ENCODE peak calls at places on chromosomes 7 and 10, in five cellular contexts. D is H1, L is A549, V is SK-N-SH, C is HCT116. G is an unnamed sample.

GRCh38 chr7:78129865-78130264 is 331.3 kb downstream of the PHTF2 start:
- DNase-seq in D (no peak), L (no peak), V (no peak), C (no peak), G (no peak)

GRCh38 chr7:30896783-30897617 is 14.7 kb upstream of the AQP1 start:
- DNase-seq in D (no peak), L (no peak), V (no peak), C (no peak), G (no peak)

GRCh38 chr10:123100030-123100762 is 35.6 kb upstream of the HMX3 start:
- DNase-seq in D (no peak), L (peak), V (no peak), C (no peak), G (peak)

GRCh38 chr10:34194259-34194658 is 620.8 kb downstream of the PARD3 start:
- DNase-seq in D (no peak), L (no peak), V (peak), C (no peak), G (peak)

GRCh38 chr10:3452683-3453388 is 280.3 kb upstream of the PITRM1 start:
- DNase-seq in D (no peak), L (no peak), V (no peak), C (no peak), G (peak)

GRCh38 chr7:139853576-139854511 is 24.8 kb downstream of the TBXAS1 start:
- DNase-seq in D (no peak), L (no peak), V (no peak), C (no peak), G (peak)

GRCh38 chr10:52056296-52056695 is 257.8 kb upstream of the DKK1 start:
- DNase-seq in D (no peak), L (no peak), V (no peak), C (no peak), G (no peak)

GRCh38 chr7:100430450-100431285 is 1.0 kb downstream of the MEPCE start:
- DNase-seq in D (no peak), L (no peak), V (peak), C (no peak), G (peak)

GRCh38 chr7:39530996-39531395 is 35.2 kb upstream of the YAE1 start:
- DNase-seq in D (no peak), L (no peak), V (no peak), C (no peak), G (no peak)

GRCh38 chr7:92135490-92135889 is 1.2 kb upstream of the CYP51A1 start:
- DNase-seq in D (no peak), L (no peak), V (no peak), C (no peak), G (no peak)

GRCh38 chr7:4973728-4974198 is 14.8 kb upstream of the MMD2 start:
- DNase-seq in D (peak), L (peak), V (peak), C (peak), G (peak)
- TF ChIP-seq RAD21 in D (peak), L (peak), V (peak), C (peak), G (peak)

GRCh38 chr10:132696728-132697567 is 89.0 kb downstream of the NKX6-2 start:
- DNase-seq in D (no peak), L (no peak), V (no peak), C (no peak), G (no peak)
- TF ChIP-seq RAD21 in D (no peak), L (no peak), V (no peak), C (no peak), G (no peak)

GRCh38 chr10:24501312-24501711 is 222.4 kb downstream of the ARHGAP21 start:
- DNase-seq in D (no peak), L (no peak), V (no peak), C (no peak), G (no peak)

GRCh38 chr10:24503627-24504320 is 219.9 kb downstream of the ARHGAP21 start:
- DNase-seq in D (peak), L (peak), V (peak), C (peak), G (peak)

GRCh38 chr10:24505759-24506158 is 217.9 kb downstream of the ARHGAP21 start:
- DNase-seq in D (no peak), L (no peak), V (no peak), C (no peak), G (no peak)
- TF ChIP-seq RAD21 in D (no peak), L (no peak), V (no peak), C (no peak), G (no peak)

GRCh38 chr7:138122162-138122561 is 45.9 kb downstream of the AKR1D1 start:
- DNase-seq in D (no peak), L (no peak), V (no peak), C (no peak), G (no peak)

GRCh38 chr7:138127996-138128395 is 51.7 kb downstream of the AKR1D1 start:
- DNase-seq in D (no peak), L (no peak), V (no peak), C (no peak), G (no peak)

GRCh38 chr7:138125119-138125518 is 48.9 kb downstream of the AKR1D1 start:
- DNase-seq in D (no peak), L (no peak), V (no peak), C (no peak), G (no peak)

GRCh38 chr7:138126928-138127327 is 50.7 kb downstream of the AKR1D1 start:
- DNase-seq in D (no peak), L (no peak), V (no peak), C (no peak), G (no peak)

GRCh38 chr7:138125598-138126111 is 49.4 kb downstream of the AKR1D1 start:
- DNase-seq in D (no peak), L (peak), V (no peak), C (no peak), G (peak)
- TF ChIP-seq RAD21 in D (no peak), L (no peak), V (no peak), C (no peak), G (no peak)

DNA sequence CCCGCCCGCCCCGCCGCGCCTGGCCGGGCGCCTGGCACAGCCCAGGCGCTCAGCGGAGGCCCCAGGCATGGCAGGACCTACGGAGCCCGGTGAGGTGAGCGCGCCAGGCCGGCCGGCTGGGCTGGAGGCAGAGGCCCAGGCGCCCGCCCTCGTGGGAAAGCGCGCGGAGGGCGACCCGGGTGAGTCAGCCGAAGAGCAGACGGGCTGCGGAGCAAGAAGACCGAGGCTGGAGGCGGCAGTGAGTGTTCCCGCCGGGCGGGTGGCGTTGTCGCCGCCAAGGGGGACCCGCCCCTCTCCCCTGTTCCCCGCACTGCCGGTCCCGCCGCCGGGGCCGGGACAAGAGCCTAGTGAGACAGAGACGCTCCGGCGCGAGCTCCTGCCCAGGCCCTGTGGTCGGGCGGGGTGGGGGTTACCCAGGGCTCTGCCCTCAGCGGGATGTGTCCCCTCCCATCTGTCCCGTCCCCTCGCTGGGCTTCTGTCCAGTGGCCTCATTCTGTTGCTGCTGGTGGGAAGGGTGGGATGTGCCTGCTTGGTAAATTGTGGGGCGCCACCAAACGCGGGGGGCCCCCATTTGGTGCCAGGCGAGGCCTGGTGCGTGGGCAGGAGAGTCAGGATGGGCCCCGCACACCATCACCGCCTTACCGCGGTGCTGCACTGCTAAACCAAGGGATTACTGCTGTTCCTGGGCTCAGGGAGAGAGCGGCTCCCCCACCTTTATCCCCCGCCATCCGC is 17.0 kb upstream of the NODAL start:
- DNase-seq in D (no peak), L (no peak), V (peak), C (no peak), G (peak)
- TF ChIP-seq RAD21 in D (no peak), L (no peak), V (no peak), C (no peak), G (peak)

DNA sequence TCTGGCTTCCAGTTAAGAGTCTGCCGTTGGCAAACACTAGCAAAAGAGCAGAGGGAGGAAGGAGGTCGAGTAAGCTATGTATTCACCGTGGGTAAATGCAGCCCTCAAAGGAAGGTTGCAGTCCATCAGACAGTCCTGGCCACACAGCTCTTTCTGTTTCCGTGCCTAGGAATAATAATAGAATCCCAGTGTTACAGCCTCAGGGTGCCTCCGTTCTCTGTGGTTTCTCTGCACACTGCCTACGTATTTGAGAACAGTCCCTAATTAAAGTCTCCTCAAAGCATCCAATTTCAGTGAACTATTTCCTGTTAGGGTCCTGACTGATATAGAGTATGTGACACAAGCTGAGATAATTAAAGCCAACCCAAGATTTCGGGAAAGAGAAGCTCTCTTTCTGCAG is 176.7 kb downstream of the GPAM start:
- DNase-seq in D (no peak), L (no peak), V (no peak), C (no peak), G (no peak)
- TF ChIP-seq RAD21 in D (no peak), L (no peak), V (no peak), C (no peak), G (no peak)